ENCODE peak calls at places on chromosomes 5 and 9, in seven cellular contexts. One of them, this sample, is unnamed.

GRCh38 chr5:35240892-35241291 is 10.6 kb upstream of the PRLR start:
- DNase-seq in fibroblast of gingiva: no peak
- DNase-seq in CD8-positive, alpha-beta T cell: no peak
- DNase-seq in cardiac fibroblast: no peak
- DNase-seq in AG10803: no peak
- DNase-seq in cardiac muscle cell: no peak
- DNase-seq in GF-D8: no peak
- DNase-seq in this sample: no peak

GRCh38 chr5:36685631-36686147 is 79.3 kb downstream of the SLC1A3 start:
- DNase-seq in fibroblast of gingiva: peak
- DNase-seq in CD8-positive, alpha-beta T cell: no peak
- DNase-seq in cardiac fibroblast: no peak
- DNase-seq in AG10803: peak
- DNase-seq in cardiac muscle cell: no peak
- DNase-seq in GF-D8: peak
- DNase-seq in this sample: no peak

GRCh38 chr5:12636209-12636608 is 732.0 kb upstream of the CTNND2 start:
- DNase-seq in fibroblast of gingiva: no peak
- DNase-seq in CD8-positive, alpha-beta T cell: no peak
- DNase-seq in cardiac fibroblast: no peak
- DNase-seq in AG10803: no peak
- DNase-seq in cardiac muscle cell: no peak
- DNase-seq in GF-D8: no peak
- DNase-seq in this sample: no peak

GRCh38 chr9:34515959-34516358 is 6.8 kb downstream of the ENHO start:
- DNase-seq in fibroblast of gingiva: no peak
- DNase-seq in CD8-positive, alpha-beta T cell: no peak
- DNase-seq in cardiac fibroblast: no peak
- DNase-seq in AG10803: no peak
- DNase-seq in cardiac muscle cell: no peak
- DNase-seq in GF-D8: no peak
- DNase-seq in this sample: no peak

GRCh38 chr5:56299212-56299611 is 66.1 kb upstream of the ANKRD55 start:
- DNase-seq in fibroblast of gingiva: no peak
- DNase-seq in CD8-positive, alpha-beta T cell: no peak
- DNase-seq in cardiac fibroblast: no peak
- DNase-seq in AG10803: no peak
- DNase-seq in cardiac muscle cell: no peak
- DNase-seq in GF-D8: no peak
- DNase-seq in this sample: no peak

GRCh38 chr9:109256381-109256780 is 64.5 kb downstream of the EPB41L4B start:
- DNase-seq in fibroblast of gingiva: no peak
- DNase-seq in CD8-positive, alpha-beta T cell: no peak
- DNase-seq in cardiac fibroblast: no peak
- DNase-seq in AG10803: peak
- DNase-seq in cardiac muscle cell: no peak
- DNase-seq in GF-D8: no peak
- DNase-seq in this sample: no peak

GRCh38 chr9:4665357-4665756 is 923 bp downstream of the SPATA6L start:
- DNase-seq in fibroblast of gingiva: peak
- DNase-seq in CD8-positive, alpha-beta T cell: no peak
- DNase-seq in cardiac fibroblast: peak
- DNase-seq in AG10803: peak
- DNase-seq in cardiac muscle cell: no peak
- DNase-seq in GF-D8: no peak
- DNase-seq in this sample: no peak

GRCh38 chr5:125424851-125425250 is 678.4 kb upstream of the ZNF608 start:
- DNase-seq in fibroblast of gingiva: no peak
- DNase-seq in CD8-positive, alpha-beta T cell: no peak
- DNase-seq in cardiac fibroblast: no peak
- DNase-seq in AG10803: no peak
- DNase-seq in cardiac muscle cell: no peak
- DNase-seq in GF-D8: no peak
- DNase-seq in this sample: no peak

GRCh38 chr9:130857864-130858730 is 23.0 kb downstream of the ABL1 start:
- DNase-seq in fibroblast of gingiva: peak
- DNase-seq in CD8-positive, alpha-beta T cell: no peak
- DNase-seq in cardiac fibroblast: peak
- DNase-seq in AG10803: peak
- DNase-seq in cardiac muscle cell: no peak
- DNase-seq in GF-D8: no peak
- DNase-seq in this sample: no peak

This sample was measured in Jurkat, Clone E6-1.